ENCODE peak calls at places on chromosomes 1 and 21, in seven cellular contexts. B, V, T, R, U, E and M are unnamed samples.

GRCh38 chr1:168728452-168729404 is at the start of gene DPT:
- DNase-seq in B (no peak), V (peak), T (no peak), R (peak), U (peak), E (peak), M (no peak)

GRCh38 chr1:184457500-184457899 is 70.7 kb downstream of the C1orf21 start:
- DNase-seq in B (no peak), V (no peak), T (no peak), R (peak), U (no peak), E (no peak), M (peak)

GRCh38 chr1:921011-921837 is 2.5 kb upstream of the SAMD11 start:
- DNase-seq in B (peak), V (no peak), T (peak), R (peak), U (no peak), E (peak), M (no peak)

GRCh38 chr1:7198664-7199063 is 413.4 kb downstream of the CAMTA1 start:
- DNase-seq in B (no peak), V (no peak), T (no peak), R (no peak), U (no peak), E (no peak), M (peak)

GRCh38 chr1:172708452-172708851 is 49.5 kb downstream of the FASLG start:
- DNase-seq in B (no peak), V (no peak), T (no peak), R (no peak), U (no peak), E (no peak), M (no peak)

GRCh38 chr1:62391369-62391971 is 45.4 kb upstream of the USP1 start:
- DNase-seq in B (peak), V (no peak), T (no peak), R (peak), U (no peak), E (no peak), M (no peak)

GRCh38 chr1:155884028-155884950 is 24.9 kb downstream of the SYT11 start:
- DNase-seq in B (no peak), V (no peak), T (no peak), R (peak), U (no peak), E (peak), M (peak)

GRCh38 chr21:38505654-38506523 is 7.6 kb upstream of the ERG start:
- DNase-seq in B (peak), V (peak), T (no peak), R (peak), U (no peak), E (peak), M (peak)

GRCh38 chr1:100834779-100835645 is 59.6 kb downstream of the EXTL2 start:
- DNase-seq in B (no peak), V (peak), T (no peak), R (peak), U (no peak), E (no peak), M (no peak)

GRCh38 chr1:206506803-206507394 is 432 bp upstream of the RASSF5 start:
- DNase-seq in B (no peak), V (no peak), T (peak), R (peak), U (no peak), E (no peak), M (no peak)

GRCh38 chr1:60425528-60425927 is 352.0 kb upstream of the C1orf87 start:
- DNase-seq in B (peak), V (peak), T (no peak), R (peak), U (no peak), E (peak), M (no peak)
- TF ChIP-seq CTCF in B (peak), V (peak), T (peak), R (peak), U (no peak), E (peak), M (peak)

DNA sequence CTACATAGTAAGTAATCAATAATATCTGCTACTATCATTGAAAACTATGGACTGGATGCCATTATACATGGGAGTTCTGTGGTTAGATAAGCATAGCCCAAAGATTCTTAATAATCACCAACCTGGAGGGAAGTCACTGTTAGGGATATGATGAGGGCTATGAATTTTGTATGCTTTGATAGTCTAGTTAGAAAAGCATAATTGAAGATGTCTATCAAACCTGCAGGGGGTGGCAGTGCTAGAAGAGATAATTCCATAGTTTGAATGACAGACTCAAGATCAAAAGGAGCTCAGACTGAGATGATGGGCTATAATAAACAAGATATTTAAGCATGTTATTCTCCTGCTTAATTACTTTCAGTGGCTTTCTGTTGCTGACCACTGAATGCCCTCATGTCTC is 15.4 kb upstream of the COA6 start:
- DNase-seq in B (no peak), V (no peak), T (no peak), R (no peak), U (no peak), E (no peak), M (no peak)
- H3K4me3 ChIP-seq in B (no peak), V (no peak), T (peak), R (no peak), U (no peak), E (no peak), M (peak)

GRCh38 chr1:218345673-218346390 is 696 bp downstream of the TGFB2 start:
- DNase-seq in B (peak), V (no peak), T (peak), R (peak), U (peak), E (peak), M (no peak)

GRCh38 chr1:218347713-218348627 is 2.8 kb downstream of the TGFB2 start:
- DNase-seq in B (peak), V (no peak), T (no peak), R (peak), U (peak), E (peak), M (no peak)

GRCh38 chr1:218346391-218347204 is 1.5 kb downstream of the TGFB2 start:
- DNase-seq in B (no peak), V (no peak), T (peak), R (peak), U (peak), E (peak), M (no peak)

GRCh38 chr1:218347316-218347712 is 2.2 kb downstream of the TGFB2 start:
- DNase-seq in B (no peak), V (no peak), T (no peak), R (peak), U (peak), E (peak), M (no peak)

DNA sequence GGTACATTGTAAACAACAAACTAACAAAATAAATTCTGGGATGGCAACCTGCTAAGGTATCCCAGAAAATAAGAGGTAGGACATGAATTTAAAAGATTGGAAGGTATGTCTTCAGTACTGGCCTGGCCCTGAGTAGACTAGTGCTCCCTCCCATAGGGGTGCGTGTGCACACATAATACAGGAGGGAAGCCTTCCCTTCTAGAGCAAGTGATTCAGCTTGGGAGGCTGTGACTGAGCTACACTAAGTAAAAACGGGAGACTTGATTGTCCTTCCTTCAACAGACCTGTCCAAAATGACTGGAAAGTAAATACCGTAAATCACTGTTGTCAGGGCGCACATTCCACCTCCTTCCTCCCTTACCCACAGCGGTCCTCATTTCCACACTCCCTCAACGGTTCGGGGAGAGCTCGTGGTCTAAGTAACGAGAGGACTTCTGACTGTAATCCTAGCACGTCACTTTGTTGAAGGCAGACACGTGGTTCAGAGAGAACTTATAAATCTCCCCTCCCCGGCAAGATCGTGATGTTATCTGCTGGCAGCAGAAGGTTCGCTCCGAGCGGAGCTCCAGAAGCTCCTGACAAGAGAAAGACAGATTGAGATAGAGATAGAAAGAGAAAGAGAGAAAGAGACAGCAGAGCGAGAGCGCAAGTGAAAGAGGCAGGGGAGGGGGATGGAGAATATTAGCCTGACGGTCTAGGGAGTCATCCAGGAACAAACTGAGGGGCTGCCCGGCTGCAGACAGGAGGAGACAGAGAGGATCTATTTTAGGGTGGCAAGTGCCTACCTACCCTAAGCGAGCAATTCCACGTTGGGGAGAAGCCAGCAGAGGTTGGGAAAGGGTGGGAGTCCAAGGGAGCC is at the start of gene TGFB2:
- DNase-seq in B (peak), V (no peak), T (no peak), R (peak), U (peak), E (peak), M (no peak)
- TF ChIP-seq CTCF in B (peak), V (peak), T (no peak), R (peak), U (no peak), E (peak), M (no peak)

GRCh38 chr21:45303111-45303615 is 15.5 kb upstream of the POFUT2 start:
- DNase-seq in B (no peak), V (no peak), T (no peak), R (no peak), U (peak), E (no peak), M (no peak)
- H3K4me3 ChIP-seq in B (no peak), V (no peak), T (no peak), R (no peak), U (no peak), E (no peak), M (no peak)

GRCh38 chr21:28235169-28235892 is 757.3 kb downstream of the LTN1 start:
- DNase-seq in B (no peak), V (no peak), T (no peak), R (peak), U (peak), E (no peak), M (no peak)
- TF ChIP-seq CTCF in B (peak), V (no peak), T (no peak), R (peak), U (no peak), E (peak), M (no peak)

GRCh38 chr1:3770047-3770765 is 2.3 kb upstream of the SMIM1 start:
- DNase-seq in B (no peak), V (no peak), T (no peak), R (no peak), U (no peak), E (no peak), M (no peak)

GRCh38 chr1:3772715-3773571 is at the start of gene SMIM1:
- DNase-seq in B (no peak), V (no peak), T (no peak), R (no peak), U (peak), E (no peak), M (no peak)

GRCh38 chr1:3768811-3769390 is 3.6 kb upstream of the SMIM1 start:
- DNase-seq in B (no peak), V (no peak), T (no peak), R (no peak), U (no peak), E (no peak), M (no peak)

GRCh38 chr1:3772027-3772714 is 378 bp upstream of the SMIM1 start:
- DNase-seq in B (peak), V (no peak), T (peak), R (peak), U (peak), E (peak), M (peak)

DNA sequence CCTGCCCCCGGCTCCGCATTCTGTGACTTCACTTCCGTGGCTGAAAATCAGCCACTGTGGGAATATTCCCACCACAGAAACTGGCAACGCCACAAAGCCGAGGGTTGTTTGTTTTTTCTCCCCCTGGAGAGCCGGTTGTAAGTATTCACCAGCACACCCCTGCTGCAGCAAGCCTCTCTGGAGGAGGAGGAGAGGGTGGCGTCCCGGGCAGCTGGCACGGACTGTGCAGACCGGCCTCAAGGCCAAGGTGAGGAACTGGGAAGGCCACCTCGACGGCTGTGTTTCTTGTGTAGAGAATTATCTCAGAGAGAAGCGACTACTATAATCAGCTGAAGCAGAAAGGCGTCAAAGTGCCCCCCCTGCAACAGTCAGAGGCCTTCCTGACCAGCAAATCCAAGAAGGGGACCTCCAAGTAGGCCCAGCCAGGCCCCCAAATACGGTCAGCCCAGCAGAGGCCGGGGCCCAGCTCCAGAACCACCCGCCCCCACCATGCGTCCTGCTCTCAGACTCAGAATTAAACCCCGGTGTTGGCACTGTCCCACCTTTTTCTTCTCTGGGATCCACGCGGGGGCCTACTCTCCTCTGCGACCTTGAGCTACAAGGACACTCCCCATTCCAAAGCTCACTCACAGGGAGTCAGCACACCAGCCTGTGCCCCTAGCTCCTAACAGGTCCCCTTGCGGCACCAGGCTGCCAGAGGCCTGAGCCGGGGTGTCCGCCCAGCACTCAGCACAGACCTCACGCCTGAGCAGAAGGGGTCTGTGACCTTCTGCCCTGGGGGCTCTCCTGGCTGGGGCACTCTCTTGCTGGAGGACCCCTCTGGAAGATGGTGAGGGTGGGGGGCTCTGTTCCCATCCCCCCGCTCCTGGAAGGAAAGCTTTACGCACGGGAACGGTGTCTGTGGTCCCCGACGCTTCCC is 1.2 kb upstream of the SMIM1 start:
- DNase-seq in B (no peak), V (no peak), T (no peak), R (no peak), U (no peak), E (no peak), M (no peak)
- H3K4me3 ChIP-seq in B (peak), V (peak), T (peak), R (peak), U (peak), E (no peak), M (peak)

GRCh38 chr1:190633488-190633887 is 155.8 kb upstream of the BRINP3 start:
- DNase-seq in B (no peak), V (no peak), T (no peak), R (peak), U (no peak), E (no peak), M (no peak)
- TF ChIP-seq CTCF in B (no peak), V (no peak), T (peak), R (no peak), U (no peak), E (no peak), M (peak)

DNA sequence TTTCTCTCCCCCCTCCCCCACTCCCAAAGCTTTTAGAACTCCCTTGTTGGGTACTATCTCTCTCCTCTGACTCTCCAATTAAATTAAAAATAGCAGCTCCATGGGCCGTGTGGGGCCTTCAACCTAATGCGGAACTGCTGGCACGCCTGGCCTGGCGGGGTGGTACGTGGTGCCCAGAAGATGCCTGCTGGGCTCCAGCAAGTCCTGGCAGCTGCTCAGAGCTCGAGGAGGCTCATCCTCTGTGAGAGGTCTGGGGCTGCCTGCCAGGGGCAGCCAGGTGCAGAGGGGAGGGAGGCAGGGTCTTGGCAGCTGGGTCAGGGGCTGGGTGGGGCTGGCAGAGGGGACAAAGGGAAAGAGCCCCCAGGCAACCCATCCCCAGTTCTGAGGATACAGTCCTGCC is 74.4 kb downstream of the ACTL8 start:
- DNase-seq in B (no peak), V (no peak), T (no peak), R (no peak), U (no peak), E (no peak), M (no peak)
- H3K4me3 ChIP-seq in B (no peak), V (no peak), T (no peak), R (no peak), U (no peak), E (no peak), M (no peak)

GRCh38 chr1:116881879-116882520 is 27.7 kb upstream of the PTGFRN start:
- DNase-seq in B (peak), V (no peak), T (no peak), R (peak), U (peak), E (peak), M (no peak)
- TF ChIP-seq CTCF in B (peak), V (peak), T (peak), R (peak), U (no peak), E (no peak), M (peak)